ENCODE peak calls at places on chromosomes 4 and X, in six cellular contexts. A is naive thymus-derived CD4-positive, alpha-beta T cell; D is pons; W is NCI-H1694 treated with DMSO at 0.1 percent for 48 hours; I is left cardiac atrium; Q is adrenal gland. X is an unnamed sample.
A peak's percentile ranks its signal among the peaks of the same experiment; 100 is the strongest.

GRCh38 chr4:170047774-170048354 is 21.7 kb upstream of the MFAP3L start:
- DNase-seq in A (peak; percentile 51), D (peak; percentile 83), W (peak; percentile 14), I (peak; percentile 57), Q (peak; percentile 55), X (peak; percentile 43)

GRCh38 chrX:66110112-66110511 is 53.9 kb upstream of the HEPH start:
- DNase-seq in A (no peak), D (peak; percentile 3), W (peak; percentile 22), I (no peak), Q (no peak), X (no peak)

GRCh38 chr4:65719635-65720034 is 49.3 kb upstream of the EPHA5 start:
- DNase-seq in A (no peak), D (no peak), W (no peak), I (no peak), Q (no peak), X (no peak)

GRCh38 chr4:25810815-25811690 is 51.7 kb downstream of the SEL1L3 start:
- DNase-seq in A (no peak), D (no peak), W (no peak), I (no peak), Q (no peak), X (no peak)

GRCh38 chr4:8719421-8719820 is 126.9 kb downstream of the CPZ start:
- DNase-seq in A (no peak), D (no peak), W (no peak), I (no peak), Q (peak; percentile 0), X (no peak)

GRCh38 chr4:105184316-105184988 is 37.8 kb downstream of the TET2 start:
- DNase-seq in A (no peak), D (no peak), W (no peak), I (no peak), Q (no peak), X (no peak)

GRCh38 chrX:69179380-69179911 is 14.2 kb upstream of the PJA1 start:
- DNase-seq in A (no peak), D (no peak), W (peak; percentile 83), I (no peak), Q (no peak), X (peak; percentile 44)

GRCh38 chrX:50805316-50805715 is 8.7 kb downstream of the SHROOM4 start:
- DNase-seq in A (no peak), D (no peak), W (no peak), I (no peak), Q (no peak), X (no peak)

GRCh38 chr4:74266081-74266480 is 42.2 kb upstream of the EPGN start:
- DNase-seq in A (no peak), D (no peak), W (no peak), I (no peak), Q (no peak), X (no peak)

GRCh38 chr4:86587016-86587713 is 7.0 kb upstream of the PTPN13 start:
- DNase-seq in A (no peak), D (no peak), W (no peak), I (no peak), Q (no peak), X (no peak)

GRCh38 chrX:134158821-134159512 is 78.0 kb upstream of the CCDC160 start:
- DNase-seq in A (no peak), D (no peak), W (no peak), I (no peak), Q (no peak), X (no peak)

GRCh38 chrX:71301195-71301924 is at the start of gene ITGB1BP2:
- DNase-seq in A (no peak), D (peak; percentile 1), W (no peak), I (no peak), Q (no peak), X (peak; percentile 19)

GRCh38 chr4:147674496-147674895 is 9.5 kb downstream of the PRMT9 start:
- DNase-seq in A (no peak), D (no peak), W (no peak), I (no peak), Q (no peak), X (no peak)

GRCh38 chrX:118000518-118000917 is 116.1 kb downstream of the KLHL13 start:
- DNase-seq in A (no peak), D (no peak), W (no peak), I (no peak), Q (no peak), X (no peak)

GRCh38 chr4:117154251-117154650 is 68.9 kb upstream of the TRAM1L1 start:
- DNase-seq in A (no peak), D (no peak), W (no peak), I (no peak), Q (no peak), X (no peak)

GRCh38 chr4:123090886-123091285 is 168.5 kb upstream of the NUDT6 start:
- DNase-seq in A (no peak), D (no peak), W (no peak), I (no peak), Q (no peak), X (no peak)

GRCh38 chr4:21470531-21470930 is 478.0 kb downstream of the KCNIP4 start:
- DNase-seq in A (no peak), D (peak; percentile 20), W (peak; percentile 43), I (no peak), Q (peak; percentile 15), X (no peak)

GRCh38 chrX:1599791-1600405 is 8.5 kb downstream of the AKAP17A start:
- DNase-seq in A (no peak), D (no peak), W (no peak), I (no peak), Q (no peak), X (no peak)

GRCh38 chrX:112819013-112819635 is 21.5 kb downstream of the AMOT start:
- DNase-seq in A (no peak), D (no peak), W (no peak), I (no peak), Q (no peak), X (no peak)

GRCh38 chr4:51885371-51885770 is 42.4 kb downstream of the DCUN1D4 start:
- DNase-seq in A (no peak), D (peak; percentile 24), W (no peak), I (no peak), Q (no peak), X (no peak)

GRCh38 chr4:174278467-174278866 is 5.0 kb downstream of the FBXO8 start:
- DNase-seq in A (no peak), D (no peak), W (no peak), I (no peak), Q (no peak), X (no peak)